ENCODE peak calls at places on chromosomes 3 and 15, in seven cellular contexts. L is GM12878, Q is HepG2, W is K562, B is H1, J is HCT116, O is SK-N-SH. X is an unnamed sample.

GRCh38 chr3:128355549-128355930 is 111.2 kb downstream of the DNAJB8 start:
- DNase-seq in J (no peak), B (no peak), L (no peak), W (no peak), Q (no peak), O (no peak), X (no peak)

GRCh38 chr3:64093825-64094712 is 70.8 kb upstream of the PSMD6 start:
- DNase-seq in L (no peak), Q (no peak), J (no peak), B (no peak), O (no peak), W (no peak), X (no peak)

GRCh38 chr3:141707741-141708203 is 30.3 kb upstream of the RNF7 start:
- DNase-seq in W (no peak), L (no peak), B (no peak), O (no peak), Q (no peak), J (no peak), X (no peak)

GRCh38 chr3:57952208-57952631 is 56.0 kb upstream of the FLNB start:
- DNase-seq in J (peak; percentile 36), L (no peak), O (peak; percentile 34), W (peak; percentile 21), Q (peak; percentile 49), B (peak; percentile 63), X (no peak)

GRCh38 chr3:48492461-48493202 is 11.3 kb downstream of the SHISA5 start:
- DNase-seq in Q (no peak), L (no peak), J (no peak), W (no peak), O (no peak), B (no peak), X (no peak)

GRCh38 chr3:47280519-47280918 is 2.1 kb downstream of the KIF9 start:
- DNase-seq in L (no peak), O (no peak), J (no peak), Q (no peak), W (no peak), B (no peak), X (no peak)

GRCh38 chr3:114363554-114364202 is 69.8 kb downstream of the TIGIT start:
- DNase-seq in L (no peak), O (no peak), Q (no peak), J (no peak), B (no peak), W (no peak), X (no peak)

GRCh38 chr3:38067508-38068233 is 28.7 kb downstream of the DLEC1 start:
- DNase-seq in W (no peak), J (no peak), Q (no peak), L (no peak), B (no peak), O (no peak), X (no peak)

GRCh38 chr3:60046212-60046611 is 996.4 kb upstream of the CFAP20DC start:
- DNase-seq in W (no peak), Q (no peak), L (no peak), O (no peak), B (no peak), J (no peak), X (no peak)

GRCh38 chr3:146404451-146404850 is 64.9 kb downstream of the PLSCR2 start:
- DNase-seq in B (no peak), J (no peak), Q (no peak), W (no peak), O (no peak), L (no peak), X (no peak)

GRCh38 chr3:178058629-178059028 is 477.6 kb upstream of the KCNMB2 start:
- DNase-seq in L (no peak), Q (peak; percentile 31), B (no peak), O (no peak), J (no peak), W (no peak), X (no peak)

GRCh38 chr3:52240059-52240885 is 1.3 kb upstream of the TWF2 start:
- DNase-seq in W (peak; percentile 33), J (peak; percentile 67), O (peak; percentile 82), Q (peak; percentile 59), L (no peak), B (no peak), X (no peak)

GRCh38 chr3:111392911-111393351 is 149.1 kb upstream of the CD96 start:
- DNase-seq in Q (no peak), J (peak; percentile 12), L (no peak), B (no peak), W (no peak), O (no peak), X (no peak)

GRCh38 chr15:89747708-89748682 is 3.1 kb downstream of the MESP1 start:
- DNase-seq in Q (no peak), O (no peak), W (no peak), L (no peak), B (no peak), J (no peak), X (no peak)

GRCh38 chr15:40388941-40389823 is 6.7 kb downstream of the KNSTRN start:
- DNase-seq in B (no peak), L (no peak), W (no peak), J (no peak), O (no peak), Q (peak; percentile 54), X (no peak)

GRCh38 chr15:22224241-22224671 is 143.9 kb downstream of the OR4M2 start:
- DNase-seq in L (no peak), O (no peak), B (no peak), W (no peak), J (no peak), Q (no peak), X (peak; percentile 89)

GRCh38 chr15:70252056-70252935 is 154.6 kb upstream of the TLE3 start:
- DNase-seq in L (no peak), O (peak; percentile 70), W (no peak), J (no peak), B (no peak), Q (no peak), X (no peak)

GRCh38 chr3:128311441-128311844 is 155.2 kb downstream of the DNAJB8 start:
- DNase-seq in B (no peak), O (no peak), J (no peak), Q (no peak), L (no peak), W (no peak), X (no peak)

GRCh38 chr3:23055733-23056376 is 147.3 kb upstream of the UBE2E2 start:
- DNase-seq in L (no peak), O (no peak), B (no peak), W (no peak), Q (no peak), J (no peak), X (no peak)

GRCh38 chr3:193310914-193311723 is 67.4 kb downstream of the ATP13A5 start:
- DNase-seq in L (no peak), W (no peak), O (no peak), Q (no peak), B (no peak), J (no peak), X (no peak)
- TF ChIP-seq JUND in L (no peak), W (no peak), O (no peak), Q (no peak), B (no peak), J (no peak), X (no peak)

DNA sequence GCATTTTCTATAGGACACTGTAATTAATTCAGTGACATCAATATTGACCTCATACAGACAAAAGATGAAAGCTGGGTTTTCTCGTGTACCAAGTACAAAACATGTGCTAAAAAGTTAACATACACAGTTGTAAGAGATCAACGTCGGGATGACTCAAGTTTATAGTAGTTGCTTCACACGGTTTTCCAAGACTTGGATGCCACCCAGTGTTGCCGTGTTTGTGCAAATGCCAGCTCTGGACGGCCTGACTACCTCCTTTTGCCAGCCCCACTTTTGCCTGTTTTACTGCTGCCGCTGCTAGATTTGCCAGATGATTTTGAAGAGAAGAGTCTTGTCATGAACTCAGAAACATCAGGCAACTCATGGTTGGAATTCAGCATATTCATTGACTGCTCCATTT is 17.6 kb downstream of the EMC7 start:
- DNase-seq in W (no peak), B (no peak), Q (no peak), J (no peak), L (no peak), O (no peak), X (no peak)
- TF ChIP-seq JUND in W (no peak), B (no peak), Q (no peak), J (no peak), L (no peak), O (no peak), X (no peak)

GRCh38 chr3:153142961-153143360 is 19.1 kb upstream of the RAP2B start:
- DNase-seq in J (no peak), W (no peak), Q (no peak), L (no peak), B (no peak), O (no peak), X (no peak)

GRCh38 chr3:153146191-153147053 is 15.6 kb upstream of the RAP2B start:
- DNase-seq in Q (no peak), W (no peak), J (no peak), B (no peak), L (no peak), O (no peak), X (no peak)

GRCh38 chr3:153145454-153145853 is 16.6 kb upstream of the RAP2B start:
- DNase-seq in Q (no peak), O (no peak), L (no peak), W (no peak), J (no peak), B (no peak), X (no peak)

GRCh38 chr3:153144779-153145178 is 17.2 kb upstream of the RAP2B start:
- DNase-seq in Q (no peak), W (no peak), J (no peak), O (no peak), L (no peak), B (no peak), X (no peak)
- TF ChIP-seq JUND in Q (no peak), W (no peak), J (no peak), O (peak; percentile 83), L (no peak), B (no peak), X (no peak)

GRCh38 chr15:60208708-60209107 is 189.1 kb downstream of the ANXA2 start:
- DNase-seq in Q (no peak), L (no peak), B (no peak), J (no peak), W (no peak), O (no peak), X (no peak)
- TF ChIP-seq JUND in Q (no peak), L (no peak), B (no peak), J (no peak), W (no peak), O (no peak), X (no peak)

X was measured in T47D.